ENCODE peak calls at places on chromosomes 6 and 20, in nine cellular contexts. One of them, this sample, is unnamed.

GRCh38 chr6:125869427-125869826 is 78.7 kb downstream of the NCOA7 start:
- DNase-seq in activated naive CD4-positive, alpha-beta T cell treated with anti-CD3 and anti-CD28 coated beads, Interleukin-2, amount 10 ng/mL, durations not matched to agents 7 days and 5 days: no peak
- DNase-seq in NCI-H187 treated with DMSO at 0.1 percent for 48 hours: no peak
- DNase-seq in neuronal stem cell: no peak
- DNase-seq in activated CD8-positive, alpha-beta T cell treated with anti-CD3 and anti-CD28 coated beads for 36 hours: no peak
- DNase-seq in EL: no peak
- DNase-seq in neural progenitor cell: no peak
- DNase-seq in CD4-positive, CD25-positive, alpha-beta regulatory T cell: no peak
- DNase-seq in NB4: no peak
- DNase-seq in this sample: no peak

GRCh38 chr6:107066697-107067659 is 39.0 kb downstream of the MTRES1 start:
- DNase-seq in activated naive CD4-positive, alpha-beta T cell treated with anti-CD3 and anti-CD28 coated beads, Interleukin-2, amount 10 ng/mL, durations not matched to agents 7 days and 5 days: no peak
- DNase-seq in NCI-H187 treated with DMSO at 0.1 percent for 48 hours: no peak
- DNase-seq in neuronal stem cell: no peak
- DNase-seq in activated CD8-positive, alpha-beta T cell treated with anti-CD3 and anti-CD28 coated beads for 36 hours: peak
- DNase-seq in EL: no peak
- DNase-seq in neural progenitor cell: no peak
- DNase-seq in CD4-positive, CD25-positive, alpha-beta regulatory T cell: peak
- DNase-seq in NB4: no peak
- DNase-seq in this sample: no peak

GRCh38 chr6:167420177-167420576 is 95.3 kb downstream of the TTLL2 start:
- DNase-seq in activated naive CD4-positive, alpha-beta T cell treated with anti-CD3 and anti-CD28 coated beads, Interleukin-2, amount 10 ng/mL, durations not matched to agents 7 days and 5 days: no peak
- DNase-seq in NCI-H187 treated with DMSO at 0.1 percent for 48 hours: no peak
- DNase-seq in neuronal stem cell: no peak
- DNase-seq in activated CD8-positive, alpha-beta T cell treated with anti-CD3 and anti-CD28 coated beads for 36 hours: no peak
- DNase-seq in EL: no peak
- DNase-seq in neural progenitor cell: peak
- DNase-seq in CD4-positive, CD25-positive, alpha-beta regulatory T cell: no peak
- DNase-seq in NB4: no peak
- DNase-seq in this sample: no peak

GRCh38 chr6:11318835-11319813 is 86.7 kb upstream of the NEDD9 start:
- DNase-seq in activated naive CD4-positive, alpha-beta T cell treated with anti-CD3 and anti-CD28 coated beads, Interleukin-2, amount 10 ng/mL, durations not matched to agents 7 days and 5 days: no peak
- DNase-seq in NCI-H187 treated with DMSO at 0.1 percent for 48 hours: no peak
- DNase-seq in neuronal stem cell: no peak
- DNase-seq in activated CD8-positive, alpha-beta T cell treated with anti-CD3 and anti-CD28 coated beads for 36 hours: no peak
- DNase-seq in EL: no peak
- DNase-seq in neural progenitor cell: no peak
- DNase-seq in CD4-positive, CD25-positive, alpha-beta regulatory T cell: peak
- DNase-seq in NB4: no peak
- DNase-seq in this sample: no peak

GRCh38 chr6:53287336-53288225 is 61.2 kb downstream of the ELOVL5 start:
- DNase-seq in activated naive CD4-positive, alpha-beta T cell treated with anti-CD3 and anti-CD28 coated beads, Interleukin-2, amount 10 ng/mL, durations not matched to agents 7 days and 5 days: no peak
- DNase-seq in NCI-H187 treated with DMSO at 0.1 percent for 48 hours: peak
- DNase-seq in neuronal stem cell: peak
- DNase-seq in activated CD8-positive, alpha-beta T cell treated with anti-CD3 and anti-CD28 coated beads for 36 hours: no peak
- DNase-seq in EL: peak
- DNase-seq in neural progenitor cell: peak
- DNase-seq in CD4-positive, CD25-positive, alpha-beta regulatory T cell: no peak
- DNase-seq in NB4: no peak
- DNase-seq in this sample: no peak

GRCh38 chr6:135148889-135149288 is 32.2 kb upstream of the MYB start:
- DNase-seq in activated naive CD4-positive, alpha-beta T cell treated with anti-CD3 and anti-CD28 coated beads, Interleukin-2, amount 10 ng/mL, durations not matched to agents 7 days and 5 days: no peak
- DNase-seq in NCI-H187 treated with DMSO at 0.1 percent for 48 hours: no peak
- DNase-seq in neuronal stem cell: no peak
- DNase-seq in activated CD8-positive, alpha-beta T cell treated with anti-CD3 and anti-CD28 coated beads for 36 hours: no peak
- DNase-seq in EL: no peak
- DNase-seq in neural progenitor cell: no peak
- DNase-seq in CD4-positive, CD25-positive, alpha-beta regulatory T cell: no peak
- DNase-seq in NB4: no peak
- DNase-seq in this sample: no peak

GRCh38 chr20:3927486-3928291 is 38.5 kb downstream of the PANK2 start:
- DNase-seq in activated naive CD4-positive, alpha-beta T cell treated with anti-CD3 and anti-CD28 coated beads, Interleukin-2, amount 10 ng/mL, durations not matched to agents 7 days and 5 days: no peak
- DNase-seq in NCI-H187 treated with DMSO at 0.1 percent for 48 hours: no peak
- DNase-seq in neuronal stem cell: no peak
- DNase-seq in activated CD8-positive, alpha-beta T cell treated with anti-CD3 and anti-CD28 coated beads for 36 hours: no peak
- DNase-seq in EL: no peak
- DNase-seq in neural progenitor cell: peak
- DNase-seq in CD4-positive, CD25-positive, alpha-beta regulatory T cell: no peak
- DNase-seq in NB4: peak
- DNase-seq in this sample: no peak

GRCh38 chr20:12946789-12947188 is 62.0 kb upstream of the SPTLC3 start:
- DNase-seq in activated naive CD4-positive, alpha-beta T cell treated with anti-CD3 and anti-CD28 coated beads, Interleukin-2, amount 10 ng/mL, durations not matched to agents 7 days and 5 days: no peak
- DNase-seq in NCI-H187 treated with DMSO at 0.1 percent for 48 hours: no peak
- DNase-seq in neuronal stem cell: no peak
- DNase-seq in activated CD8-positive, alpha-beta T cell treated with anti-CD3 and anti-CD28 coated beads for 36 hours: no peak
- DNase-seq in EL: no peak
- DNase-seq in neural progenitor cell: no peak
- DNase-seq in CD4-positive, CD25-positive, alpha-beta regulatory T cell: no peak
- DNase-seq in NB4: no peak
- DNase-seq in this sample: no peak

GRCh38 chr6:13914346-13914745 is 10.4 kb upstream of the RNF182 start:
- DNase-seq in activated naive CD4-positive, alpha-beta T cell treated with anti-CD3 and anti-CD28 coated beads, Interleukin-2, amount 10 ng/mL, durations not matched to agents 7 days and 5 days: no peak
- DNase-seq in NCI-H187 treated with DMSO at 0.1 percent for 48 hours: no peak
- DNase-seq in neuronal stem cell: no peak
- DNase-seq in activated CD8-positive, alpha-beta T cell treated with anti-CD3 and anti-CD28 coated beads for 36 hours: no peak
- DNase-seq in EL: peak
- DNase-seq in neural progenitor cell: peak
- DNase-seq in CD4-positive, CD25-positive, alpha-beta regulatory T cell: no peak
- DNase-seq in NB4: no peak
- DNase-seq in this sample: no peak

GRCh38 chr6:33566182-33567084 is 13.6 kb downstream of the BAK1 start:
- DNase-seq in activated naive CD4-positive, alpha-beta T cell treated with anti-CD3 and anti-CD28 coated beads, Interleukin-2, amount 10 ng/mL, durations not matched to agents 7 days and 5 days: no peak
- DNase-seq in NCI-H187 treated with DMSO at 0.1 percent for 48 hours: no peak
- DNase-seq in neuronal stem cell: no peak
- DNase-seq in activated CD8-positive, alpha-beta T cell treated with anti-CD3 and anti-CD28 coated beads for 36 hours: no peak
- DNase-seq in EL: peak
- DNase-seq in neural progenitor cell: no peak
- DNase-seq in CD4-positive, CD25-positive, alpha-beta regulatory T cell: no peak
- DNase-seq in NB4: no peak
- DNase-seq in this sample: no peak

GRCh38 chr20:3980260-3981131 is 34.9 kb downstream of the RNF24 start:
- DNase-seq in activated naive CD4-positive, alpha-beta T cell treated with anti-CD3 and anti-CD28 coated beads, Interleukin-2, amount 10 ng/mL, durations not matched to agents 7 days and 5 days: no peak
- DNase-seq in NCI-H187 treated with DMSO at 0.1 percent for 48 hours: no peak
- DNase-seq in neuronal stem cell: no peak
- DNase-seq in activated CD8-positive, alpha-beta T cell treated with anti-CD3 and anti-CD28 coated beads for 36 hours: peak
- DNase-seq in EL: peak
- DNase-seq in neural progenitor cell: no peak
- DNase-seq in CD4-positive, CD25-positive, alpha-beta regulatory T cell: peak
- DNase-seq in NB4: peak
- DNase-seq in this sample: no peak

GRCh38 chr6:37513576-37513975 is 13.9 kb upstream of the CCDC167 start:
- DNase-seq in activated naive CD4-positive, alpha-beta T cell treated with anti-CD3 and anti-CD28 coated beads, Interleukin-2, amount 10 ng/mL, durations not matched to agents 7 days and 5 days: no peak
- DNase-seq in NCI-H187 treated with DMSO at 0.1 percent for 48 hours: no peak
- DNase-seq in neuronal stem cell: no peak
- DNase-seq in activated CD8-positive, alpha-beta T cell treated with anti-CD3 and anti-CD28 coated beads for 36 hours: no peak
- DNase-seq in EL: no peak
- DNase-seq in neural progenitor cell: peak
- DNase-seq in CD4-positive, CD25-positive, alpha-beta regulatory T cell: no peak
- DNase-seq in NB4: no peak
- DNase-seq in this sample: no peak

GRCh38 chr6:32794510-32794909 is 22.3 kb downstream of the HLA-DOB start:
- DNase-seq in activated naive CD4-positive, alpha-beta T cell treated with anti-CD3 and anti-CD28 coated beads, Interleukin-2, amount 10 ng/mL, durations not matched to agents 7 days and 5 days: no peak
- DNase-seq in NCI-H187 treated with DMSO at 0.1 percent for 48 hours: no peak
- DNase-seq in neuronal stem cell: no peak
- DNase-seq in activated CD8-positive, alpha-beta T cell treated with anti-CD3 and anti-CD28 coated beads for 36 hours: no peak
- DNase-seq in EL: no peak
- DNase-seq in neural progenitor cell: no peak
- DNase-seq in CD4-positive, CD25-positive, alpha-beta regulatory T cell: peak
- DNase-seq in NB4: peak
- DNase-seq in this sample: no peak

GRCh38 chr20:60138263-60139127 is 180.3 kb downstream of the CDH26 start:
- DNase-seq in activated naive CD4-positive, alpha-beta T cell treated with anti-CD3 and anti-CD28 coated beads, Interleukin-2, amount 10 ng/mL, durations not matched to agents 7 days and 5 days: peak
- DNase-seq in NCI-H187 treated with DMSO at 0.1 percent for 48 hours: peak
- DNase-seq in neuronal stem cell: no peak
- DNase-seq in activated CD8-positive, alpha-beta T cell treated with anti-CD3 and anti-CD28 coated beads for 36 hours: peak
- DNase-seq in EL: no peak
- DNase-seq in neural progenitor cell: no peak
- DNase-seq in CD4-positive, CD25-positive, alpha-beta regulatory T cell: peak
- DNase-seq in NB4: peak
- DNase-seq in this sample: no peak

GRCh38 chr6:150877928-150878327 is 12.4 kb downstream of the MTHFD1L start:
- DNase-seq in activated naive CD4-positive, alpha-beta T cell treated with anti-CD3 and anti-CD28 coated beads, Interleukin-2, amount 10 ng/mL, durations not matched to agents 7 days and 5 days: no peak
- DNase-seq in NCI-H187 treated with DMSO at 0.1 percent for 48 hours: no peak
- DNase-seq in neuronal stem cell: no peak
- DNase-seq in activated CD8-positive, alpha-beta T cell treated with anti-CD3 and anti-CD28 coated beads for 36 hours: no peak
- DNase-seq in EL: no peak
- DNase-seq in neural progenitor cell: no peak
- DNase-seq in CD4-positive, CD25-positive, alpha-beta regulatory T cell: no peak
- DNase-seq in NB4: no peak
- DNase-seq in this sample: no peak

GRCh38 chr6:112979830-112980229 is 632.7 kb downstream of the RFPL4B start:
- DNase-seq in activated naive CD4-positive, alpha-beta T cell treated with anti-CD3 and anti-CD28 coated beads, Interleukin-2, amount 10 ng/mL, durations not matched to agents 7 days and 5 days: no peak
- DNase-seq in NCI-H187 treated with DMSO at 0.1 percent for 48 hours: no peak
- DNase-seq in neuronal stem cell: no peak
- DNase-seq in activated CD8-positive, alpha-beta T cell treated with anti-CD3 and anti-CD28 coated beads for 36 hours: no peak
- DNase-seq in EL: peak
- DNase-seq in neural progenitor cell: no peak
- DNase-seq in CD4-positive, CD25-positive, alpha-beta regulatory T cell: no peak
- DNase-seq in NB4: no peak
- DNase-seq in this sample: no peak

GRCh38 chr6:38512211-38512610 is 127.5 kb downstream of the BTBD9 start:
- DNase-seq in activated naive CD4-positive, alpha-beta T cell treated with anti-CD3 and anti-CD28 coated beads, Interleukin-2, amount 10 ng/mL, durations not matched to agents 7 days and 5 days: no peak
- DNase-seq in NCI-H187 treated with DMSO at 0.1 percent for 48 hours: no peak
- DNase-seq in neuronal stem cell: no peak
- DNase-seq in activated CD8-positive, alpha-beta T cell treated with anti-CD3 and anti-CD28 coated beads for 36 hours: no peak
- DNase-seq in EL: no peak
- DNase-seq in neural progenitor cell: no peak
- DNase-seq in CD4-positive, CD25-positive, alpha-beta regulatory T cell: no peak
- DNase-seq in NB4: no peak
- DNase-seq in this sample: no peak

GRCh38 chr20:10594286-10594868 is 79.4 kb downstream of the JAG1 start:
- DNase-seq in activated naive CD4-positive, alpha-beta T cell treated with anti-CD3 and anti-CD28 coated beads, Interleukin-2, amount 10 ng/mL, durations not matched to agents 7 days and 5 days: no peak
- DNase-seq in NCI-H187 treated with DMSO at 0.1 percent for 48 hours: no peak
- DNase-seq in neuronal stem cell: no peak
- DNase-seq in activated CD8-positive, alpha-beta T cell treated with anti-CD3 and anti-CD28 coated beads for 36 hours: no peak
- DNase-seq in EL: no peak
- DNase-seq in neural progenitor cell: no peak
- DNase-seq in CD4-positive, CD25-positive, alpha-beta regulatory T cell: no peak
- DNase-seq in NB4: peak
- DNase-seq in this sample: no peak

GRCh38 chr20:8244637-8245036 is 112.6 kb downstream of the PLCB1 start:
- DNase-seq in activated naive CD4-positive, alpha-beta T cell treated with anti-CD3 and anti-CD28 coated beads, Interleukin-2, amount 10 ng/mL, durations not matched to agents 7 days and 5 days: no peak
- DNase-seq in NCI-H187 treated with DMSO at 0.1 percent for 48 hours: no peak
- DNase-seq in neuronal stem cell: no peak
- DNase-seq in activated CD8-positive, alpha-beta T cell treated with anti-CD3 and anti-CD28 coated beads for 36 hours: no peak
- DNase-seq in EL: peak
- DNase-seq in neural progenitor cell: no peak
- DNase-seq in CD4-positive, CD25-positive, alpha-beta regulatory T cell: no peak
- DNase-seq in NB4: no peak
- DNase-seq in this sample: no peak

GRCh38 chr6:45415315-45415714 is 37.6 kb upstream of the SUPT3H start:
- DNase-seq in activated naive CD4-positive, alpha-beta T cell treated with anti-CD3 and anti-CD28 coated beads, Interleukin-2, amount 10 ng/mL, durations not matched to agents 7 days and 5 days: no peak
- DNase-seq in NCI-H187 treated with DMSO at 0.1 percent for 48 hours: no peak
- DNase-seq in neuronal stem cell: no peak
- DNase-seq in activated CD8-positive, alpha-beta T cell treated with anti-CD3 and anti-CD28 coated beads for 36 hours: peak
- DNase-seq in EL: no peak
- DNase-seq in neural progenitor cell: no peak
- DNase-seq in CD4-positive, CD25-positive, alpha-beta regulatory T cell: no peak
- DNase-seq in NB4: peak
- DNase-seq in this sample: no peak

GRCh38 chr6:36968266-36968977 is 13.9 kb downstream of the PI16 start:
- DNase-seq in activated naive CD4-positive, alpha-beta T cell treated with anti-CD3 and anti-CD28 coated beads, Interleukin-2, amount 10 ng/mL, durations not matched to agents 7 days and 5 days: no peak
- DNase-seq in NCI-H187 treated with DMSO at 0.1 percent for 48 hours: no peak
- DNase-seq in neuronal stem cell: no peak
- DNase-seq in activated CD8-positive, alpha-beta T cell treated with anti-CD3 and anti-CD28 coated beads for 36 hours: no peak
- DNase-seq in EL: no peak
- DNase-seq in neural progenitor cell: no peak
- DNase-seq in CD4-positive, CD25-positive, alpha-beta regulatory T cell: no peak
- DNase-seq in NB4: no peak
- DNase-seq in this sample: no peak

GRCh38 chr20:36886859-36887778 is 11.2 kb downstream of the TLDC2 start:
- DNase-seq in activated naive CD4-positive, alpha-beta T cell treated with anti-CD3 and anti-CD28 coated beads, Interleukin-2, amount 10 ng/mL, durations not matched to agents 7 days and 5 days: peak
- DNase-seq in NCI-H187 treated with DMSO at 0.1 percent for 48 hours: peak
- DNase-seq in neuronal stem cell: peak
- DNase-seq in activated CD8-positive, alpha-beta T cell treated with anti-CD3 and anti-CD28 coated beads for 36 hours: peak
- DNase-seq in EL: peak
- DNase-seq in neural progenitor cell: peak
- DNase-seq in CD4-positive, CD25-positive, alpha-beta regulatory T cell: peak
- DNase-seq in NB4: peak
- DNase-seq in this sample: peak

GRCh38 chr20:38143238-38143645 is 21.8 kb downstream of the TGM2 start:
- DNase-seq in activated naive CD4-positive, alpha-beta T cell treated with anti-CD3 and anti-CD28 coated beads, Interleukin-2, amount 10 ng/mL, durations not matched to agents 7 days and 5 days: no peak
- DNase-seq in NCI-H187 treated with DMSO at 0.1 percent for 48 hours: no peak
- DNase-seq in neuronal stem cell: no peak
- DNase-seq in activated CD8-positive, alpha-beta T cell treated with anti-CD3 and anti-CD28 coated beads for 36 hours: no peak
- DNase-seq in EL: no peak
- DNase-seq in neural progenitor cell: no peak
- DNase-seq in CD4-positive, CD25-positive, alpha-beta regulatory T cell: no peak
- DNase-seq in NB4: no peak
- DNase-seq in this sample: no peak

GRCh38 chr6:105135056-105135455 is 44.8 kb downstream of the POPDC3 start:
- DNase-seq in activated naive CD4-positive, alpha-beta T cell treated with anti-CD3 and anti-CD28 coated beads, Interleukin-2, amount 10 ng/mL, durations not matched to agents 7 days and 5 days: no peak
- DNase-seq in NCI-H187 treated with DMSO at 0.1 percent for 48 hours: no peak
- DNase-seq in neuronal stem cell: no peak
- DNase-seq in activated CD8-positive, alpha-beta T cell treated with anti-CD3 and anti-CD28 coated beads for 36 hours: no peak
- DNase-seq in EL: peak
- DNase-seq in neural progenitor cell: peak
- DNase-seq in CD4-positive, CD25-positive, alpha-beta regulatory T cell: no peak
- DNase-seq in NB4: peak
- DNase-seq in this sample: no peak

GRCh38 chr20:40941023-40941655 is 87.5 kb upstream of the TOP1 start:
- DNase-seq in activated naive CD4-positive, alpha-beta T cell treated with anti-CD3 and anti-CD28 coated beads, Interleukin-2, amount 10 ng/mL, durations not matched to agents 7 days and 5 days: no peak
- DNase-seq in NCI-H187 treated with DMSO at 0.1 percent for 48 hours: no peak
- DNase-seq in neuronal stem cell: no peak
- DNase-seq in activated CD8-positive, alpha-beta T cell treated with anti-CD3 and anti-CD28 coated beads for 36 hours: no peak
- DNase-seq in EL: no peak
- DNase-seq in neural progenitor cell: no peak
- DNase-seq in CD4-positive, CD25-positive, alpha-beta regulatory T cell: no peak
- DNase-seq in NB4: peak
- DNase-seq in this sample: no peak

GRCh38 chr20:17488916-17489600 is 42.1 kb downstream of the BFSP1 start:
- DNase-seq in activated naive CD4-positive, alpha-beta T cell treated with anti-CD3 and anti-CD28 coated beads, Interleukin-2, amount 10 ng/mL, durations not matched to agents 7 days and 5 days: no peak
- DNase-seq in NCI-H187 treated with DMSO at 0.1 percent for 48 hours: no peak
- DNase-seq in neuronal stem cell: no peak
- DNase-seq in activated CD8-positive, alpha-beta T cell treated with anti-CD3 and anti-CD28 coated beads for 36 hours: no peak
- DNase-seq in EL: no peak
- DNase-seq in neural progenitor cell: no peak
- DNase-seq in CD4-positive, CD25-positive, alpha-beta regulatory T cell: no peak
- DNase-seq in NB4: no peak
- DNase-seq in this sample: no peak

GRCh38 chr6:81769834-81770233 is 17.4 kb upstream of the TENT5A start:
- DNase-seq in activated naive CD4-positive, alpha-beta T cell treated with anti-CD3 and anti-CD28 coated beads, Interleukin-2, amount 10 ng/mL, durations not matched to agents 7 days and 5 days: no peak
- DNase-seq in NCI-H187 treated with DMSO at 0.1 percent for 48 hours: no peak
- DNase-seq in neuronal stem cell: no peak
- DNase-seq in activated CD8-positive, alpha-beta T cell treated with anti-CD3 and anti-CD28 coated beads for 36 hours: no peak
- DNase-seq in EL: peak
- DNase-seq in neural progenitor cell: peak
- DNase-seq in CD4-positive, CD25-positive, alpha-beta regulatory T cell: no peak
- DNase-seq in NB4: no peak
- DNase-seq in this sample: peak

GRCh38 chr6:130535242-130535641 is 169.4 kb downstream of the TMEM200A start:
- DNase-seq in activated naive CD4-positive, alpha-beta T cell treated with anti-CD3 and anti-CD28 coated beads, Interleukin-2, amount 10 ng/mL, durations not matched to agents 7 days and 5 days: no peak
- DNase-seq in NCI-H187 treated with DMSO at 0.1 percent for 48 hours: no peak
- DNase-seq in neuronal stem cell: no peak
- DNase-seq in activated CD8-positive, alpha-beta T cell treated with anti-CD3 and anti-CD28 coated beads for 36 hours: no peak
- DNase-seq in EL: no peak
- DNase-seq in neural progenitor cell: no peak
- DNase-seq in CD4-positive, CD25-positive, alpha-beta regulatory T cell: no peak
- DNase-seq in NB4: no peak
- DNase-seq in this sample: no peak

GRCh38 chr6:110409794-110410193 is 5.6 kb downstream of the DDO start:
- DNase-seq in activated naive CD4-positive, alpha-beta T cell treated with anti-CD3 and anti-CD28 coated beads, Interleukin-2, amount 10 ng/mL, durations not matched to agents 7 days and 5 days: no peak
- DNase-seq in NCI-H187 treated with DMSO at 0.1 percent for 48 hours: no peak
- DNase-seq in neuronal stem cell: no peak
- DNase-seq in activated CD8-positive, alpha-beta T cell treated with anti-CD3 and anti-CD28 coated beads for 36 hours: no peak
- DNase-seq in EL: no peak
- DNase-seq in neural progenitor cell: no peak
- DNase-seq in CD4-positive, CD25-positive, alpha-beta regulatory T cell: no peak
- DNase-seq in NB4: no peak
- DNase-seq in this sample: no peak

GRCh38 chr6:45438849-45439406 is 61.2 kb upstream of the SUPT3H start:
- DNase-seq in activated naive CD4-positive, alpha-beta T cell treated with anti-CD3 and anti-CD28 coated beads, Interleukin-2, amount 10 ng/mL, durations not matched to agents 7 days and 5 days: no peak
- DNase-seq in NCI-H187 treated with DMSO at 0.1 percent for 48 hours: no peak
- DNase-seq in neuronal stem cell: no peak
- DNase-seq in activated CD8-positive, alpha-beta T cell treated with anti-CD3 and anti-CD28 coated beads for 36 hours: no peak
- DNase-seq in EL: peak
- DNase-seq in neural progenitor cell: no peak
- DNase-seq in CD4-positive, CD25-positive, alpha-beta regulatory T cell: no peak
- DNase-seq in NB4: peak
- DNase-seq in this sample: no peak

GRCh38 chr20:50189681-50190250 is 864 bp upstream of the CEBPB start:
- DNase-seq in activated naive CD4-positive, alpha-beta T cell treated with anti-CD3 and anti-CD28 coated beads, Interleukin-2, amount 10 ng/mL, durations not matched to agents 7 days and 5 days: peak
- DNase-seq in NCI-H187 treated with DMSO at 0.1 percent for 48 hours: no peak
- DNase-seq in neuronal stem cell: no peak
- DNase-seq in activated CD8-positive, alpha-beta T cell treated with anti-CD3 and anti-CD28 coated beads for 36 hours: peak
- DNase-seq in EL: no peak
- DNase-seq in neural progenitor cell: peak
- DNase-seq in CD4-positive, CD25-positive, alpha-beta regulatory T cell: no peak
- DNase-seq in NB4: peak
- DNase-seq in this sample: peak